ENCODE peak calls at places on chromosomes 1 and 21, in seven cellular contexts. N is stomach, W is NCI-H1694 treated with DMSO at 0.1 percent for 48 hours, G is cardiac muscle cell, K is T-helper 1 cell, Y is ACHN, B is iPS DF 6.9. I is an unnamed sample.

GRCh38 chr1:200179126-200179780 is 151.7 kb downstream of the NR5A2 start:
- DNase-seq in N (no peak), W (no peak), G (no peak), K (no peak), Y (no peak), B (no peak), I (no peak)

GRCh38 chr1:14476170-14476955 is 122.1 kb upstream of the KAZN start:
- DNase-seq in N (no peak), W (no peak), G (no peak), K (no peak), Y (peak; percentile 77), B (no peak), I (no peak)

GRCh38 chr1:200556005-200556404 is 64.5 kb downstream of the KIF14 start:
- DNase-seq in N (no peak), W (no peak), G (no peak), K (no peak), Y (peak; percentile 21), B (no peak), I (peak; percentile 4)

GRCh38 chr21:34043333-34043732 is 30.0 kb upstream of the MRPS6 start:
- DNase-seq in N (no peak), W (no peak), G (no peak), K (no peak), Y (no peak), B (no peak), I (no peak)

GRCh38 chr21:15036189-15036588 is 28.6 kb downstream of the NRIP1 start:
- DNase-seq in N (no peak), W (no peak), G (no peak), K (no peak), Y (no peak), B (no peak), I (no peak)

GRCh38 chr21:46314441-46315020 is 9.1 kb downstream of the C21orf58 start:
- DNase-seq in N (no peak), W (no peak), G (no peak), K (no peak), Y (no peak), B (no peak), I (no peak)

GRCh38 chr1:64343105-64343960 is 126.6 kb upstream of the CACHD1 start:
- DNase-seq in N (no peak), W (no peak), G (no peak), K (no peak), Y (no peak), B (no peak), I (peak; percentile 37)

GRCh38 chr1:227429447-227430359 is 111.4 kb upstream of the CDC42BPA start:
- DNase-seq in N (no peak), W (no peak), G (no peak), K (no peak), Y (no peak), B (no peak), I (no peak)

GRCh38 chr1:219518168-219518905 is 94.6 kb downstream of the ZC3H11B start:
- DNase-seq in N (no peak), W (no peak), G (peak; percentile 18), K (no peak), Y (no peak), B (no peak), I (no peak)

GRCh38 chr1:201648066-201648910 is 109.4 kb downstream of the NAV1 start:
- DNase-seq in N (peak; percentile 47), W (no peak), G (peak; percentile 82), K (no peak), Y (peak; percentile 65), B (no peak), I (peak; percentile 86)

GRCh38 chr21:41726970-41727783 is 39.7 kb downstream of the RIPK4 start:
- DNase-seq in N (peak; percentile 62), W (no peak), G (no peak), K (no peak), Y (peak; percentile 12), B (no peak), I (no peak)

GRCh38 chr21:33801424-33802405 is 113.9 kb downstream of the ATP5PO start:
- DNase-seq in N (peak; percentile 46), W (peak; percentile 97), G (peak; percentile 36), K (no peak), Y (no peak), B (no peak), I (peak; percentile 9)

GRCh38 chr1:91440845-91441244 is 36.2 kb upstream of the HFM1 start:
- DNase-seq in N (no peak), W (peak; percentile 34), G (no peak), K (no peak), Y (peak; percentile 23), B (no peak), I (no peak)

GRCh38 chr1:85629532-85629920 is 49.0 kb downstream of the CCN1 start:
- DNase-seq in N (no peak), W (no peak), G (no peak), K (no peak), Y (no peak), B (no peak), I (no peak)

GRCh38 chr21:38500073-38500472 is 1.8 kb upstream of the ERG start:
- DNase-seq in N (no peak), W (no peak), G (no peak), K (no peak), Y (no peak), B (no peak), I (no peak)

GRCh38 chr1:173669491-173669941 is at the start of gene ANKRD45:
- DNase-seq in N (no peak), W (no peak), G (peak; percentile 76), K (no peak), Y (peak; percentile 73), B (peak; percentile 66), I (peak; percentile 82)

GRCh38 chr21:34037446-34037845 is 35.9 kb upstream of the MRPS6 start:
- DNase-seq in N (no peak), W (no peak), G (no peak), K (no peak), Y (no peak), B (no peak), I (no peak)

GRCh38 chr21:32329331-32329730 is 30.7 kb downstream of the MRAP start:
- DNase-seq in N (no peak), W (no peak), G (no peak), K (no peak), Y (no peak), B (no peak), I (no peak)

GRCh38 chr1:201925961-201926585 is 20.3 kb downstream of the LMOD1 start:
- DNase-seq in N (no peak), W (peak; percentile 83), G (no peak), K (no peak), Y (no peak), B (no peak), I (no peak)

GRCh38 chr1:60068393-60069045 is 5.1 kb downstream of the C1orf87 start:
- DNase-seq in N (no peak), W (no peak), G (no peak), K (no peak), Y (no peak), B (no peak), I (no peak)

GRCh38 chr1:212355230-212355969 is 59.3 kb downstream of the PACC1 start:
- DNase-seq in N (no peak), W (no peak), G (no peak), K (no peak), Y (no peak), B (no peak), I (no peak)

GRCh38 chr1:232111616-232112015 is 485.0 kb downstream of the DISC1 start:
- DNase-seq in N (no peak), W (no peak), G (no peak), K (no peak), Y (no peak), B (no peak), I (no peak)

GRCh38 chr1:100366209-100366525 is 13.9 kb downstream of the CDC14A start:
- DNase-seq in N (no peak), W (no peak), G (no peak), K (no peak), Y (no peak), B (no peak), I (no peak)

GRCh38 chr1:90371106-90371813 is 345.8 kb downstream of the BARHL2 start:
- DNase-seq in N (no peak), W (no peak), G (no peak), K (no peak), Y (no peak), B (no peak), I (no peak)

GRCh38 chr1:203178821-203179220 is 3.2 kb upstream of the MYBPH start:
- DNase-seq in N (no peak), W (no peak), G (no peak), K (no peak), Y (no peak), B (no peak), I (no peak)

GRCh38 chr21:45535341-45536081 is 6.7 kb downstream of the SLC19A1 start:
- DNase-seq in N (peak; percentile 76), W (no peak), G (no peak), K (peak; percentile 2), Y (no peak), B (no peak), I (no peak)

GRCh38 chr1:203361843-203362524 is 11.1 kb upstream of the FMOD start:
- DNase-seq in N (no peak), W (no peak), G (no peak), K (no peak), Y (no peak), B (no peak), I (no peak)

GRCh38 chr1:47972864-47973437 is 24.2 kb downstream of the TRABD2B start:
- DNase-seq in N (no peak), W (no peak), G (peak; percentile 44), K (no peak), Y (peak; percentile 8), B (no peak), I (no peak)

GRCh38 chr1:172931340-172931739 is 119.4 kb downstream of the TNFSF18 start:
- DNase-seq in N (no peak), W (no peak), G (no peak), K (no peak), Y (no peak), B (no peak), I (no peak)

GRCh38 chr1:172411791-172412338 is 8.6 kb upstream of the C1orf105 start:
- DNase-seq in N (no peak), W (no peak), G (no peak), K (no peak), Y (no peak), B (no peak), I (no peak)

GRCh38 chr1:204777591-204777990 is 92.1 kb upstream of the LRRN2 start:
- DNase-seq in N (no peak), W (no peak), G (no peak), K (no peak), Y (no peak), B (no peak), I (no peak)

GRCh38 chr1:4972761-4973320 is 318.4 kb downstream of the AJAP1 start:
- DNase-seq in N (no peak), W (no peak), G (no peak), K (no peak), Y (no peak), B (no peak), I (no peak)

GRCh38 chr21:37711294-37711844 is 204.9 kb downstream of the KCNJ6 start:
- DNase-seq in N (no peak), W (peak; percentile 11), G (no peak), K (no peak), Y (no peak), B (no peak), I (no peak)

GRCh38 chr1:239831577-239832355 is 259.9 kb upstream of the FMN2 start:
- DNase-seq in N (no peak), W (no peak), G (no peak), K (no peak), Y (no peak), B (no peak), I (no peak)

GRCh38 chr1:17335821-17336718 is 28.1 kb downstream of the PADI4 start:
- DNase-seq in N (peak; percentile 69), W (peak; percentile 68), G (peak; percentile 84), K (no peak), Y (peak; percentile 66), B (peak; percentile 31), I (peak; percentile 67)

GRCh38 chr1:42340898-42341297 is 5.9 kb upstream of the FOXJ3 start:
- DNase-seq in N (no peak), W (no peak), G (no peak), K (no peak), Y (no peak), B (no peak), I (no peak)

GRCh38 chr1:22143065-22143514 is at the start of gene WNT4:
- DNase-seq in N (peak; percentile 61), W (no peak), G (peak; percentile 77), K (no peak), Y (peak; percentile 38), B (no peak), I (no peak)

GRCh38 chr1:36846366-36846765 is 187.9 kb downstream of the GRIK3 start:
- DNase-seq in N (no peak), W (peak; percentile 56), G (no peak), K (no peak), Y (no peak), B (no peak), I (peak; percentile 9)